ENCODE peak calls at places on chromosomes 11 and 22, in seven cellular contexts. One of them, this sample, is unnamed.

GRCh38 chr11:112300094-112300786 is 39.6 kb upstream of the PLET1 start:
- DNase-seq in H1: no peak
- DNase-seq in HCT116: no peak
- DNase-seq in K562: no peak
- DNase-seq in HepG2: no peak
- DNase-seq in SK-N-SH: no peak
- DNase-seq in GM12878: no peak
- DNase-seq in this sample: no peak

GRCh38 chr22:27988704-27989103 is 69.6 kb upstream of the PITPNB start:
- DNase-seq in GM12878: no peak
- DNase-seq in H1: no peak
- DNase-seq in SK-N-SH: no peak
- DNase-seq in HCT116: no peak
- DNase-seq in K562: no peak
- DNase-seq in HepG2: no peak
- DNase-seq in this sample: no peak

GRCh38 chr22:17334983-17335382 is 34.3 kb upstream of the CECR2 start:
- DNase-seq in H1: no peak
- DNase-seq in SK-N-SH: no peak
- DNase-seq in K562: no peak
- DNase-seq in HepG2: no peak
- DNase-seq in HCT116: no peak
- DNase-seq in GM12878: no peak
- DNase-seq in this sample: no peak

GRCh38 chr11:75244052-75244814 is 3.7 kb downstream of the TPBGL start:
- DNase-seq in HCT116: no peak
- DNase-seq in K562: no peak
- DNase-seq in HepG2: no peak
- DNase-seq in H1: no peak
- DNase-seq in SK-N-SH: peak
- DNase-seq in GM12878: no peak
- DNase-seq in this sample: no peak

GRCh38 chr11:75603791-75604736 is 42.0 kb downstream of the SERPINH1 start:
- DNase-seq in HepG2: no peak
- DNase-seq in K562: no peak
- DNase-seq in GM12878: no peak
- DNase-seq in SK-N-SH: no peak
- DNase-seq in HCT116: no peak
- DNase-seq in H1: no peak
- DNase-seq in this sample: no peak

GRCh38 chr11:119295178-119295577 is 21.8 kb downstream of the MCAM start:
- DNase-seq in SK-N-SH: no peak
- DNase-seq in GM12878: no peak
- DNase-seq in HepG2: no peak
- DNase-seq in K562: no peak
- DNase-seq in HCT116: no peak
- DNase-seq in H1: no peak
- DNase-seq in this sample: no peak

GRCh38 chr22:20741634-20742581 is 32.0 kb upstream of the SERPIND1 start:
- DNase-seq in SK-N-SH: peak
- DNase-seq in H1: no peak
- DNase-seq in K562: peak
- DNase-seq in GM12878: no peak
- DNase-seq in HepG2: peak
- DNase-seq in HCT116: peak
- DNase-seq in this sample: no peak

GRCh38 chr11:2375964-2376551 is 1.1 kb upstream of the CD81 start:
- DNase-seq in HCT116: no peak
- DNase-seq in HepG2: no peak
- DNase-seq in GM12878: no peak
- DNase-seq in K562: no peak
- DNase-seq in SK-N-SH: no peak
- DNase-seq in H1: no peak
- DNase-seq in this sample: no peak

GRCh38 chr11:70247710-70248072 is 22.8 kb upstream of the PPFIA1 start:
- DNase-seq in SK-N-SH: no peak
- DNase-seq in H1: no peak
- DNase-seq in HepG2: no peak
- DNase-seq in HCT116: no peak
- DNase-seq in GM12878: no peak
- DNase-seq in K562: no peak
- DNase-seq in this sample: no peak

GRCh38 chr11:27392278-27392677 is 29.3 kb upstream of the CCDC34 start:
- DNase-seq in GM12878: no peak
- DNase-seq in K562: no peak
- DNase-seq in SK-N-SH: no peak
- DNase-seq in H1: no peak
- DNase-seq in HepG2: no peak
- DNase-seq in HCT116: no peak
- DNase-seq in this sample: no peak

GRCh38 chr11:17403977-17404759 is 15.7 kb upstream of the KCNJ11 start:
- DNase-seq in HepG2: no peak
- DNase-seq in HCT116: no peak
- DNase-seq in K562: no peak
- DNase-seq in SK-N-SH: no peak
- DNase-seq in GM12878: no peak
- DNase-seq in H1: no peak
- DNase-seq in this sample: no peak

GRCh38 chr11:97756571-97757335 is 1264.0 kb upstream of the CNTN5 start:
- DNase-seq in SK-N-SH: no peak
- DNase-seq in HepG2: no peak
- DNase-seq in GM12878: no peak
- DNase-seq in K562: no peak
- DNase-seq in H1: no peak
- DNase-seq in HCT116: no peak
- DNase-seq in this sample: no peak

GRCh38 chr22:23242473-23243001 is 62.2 kb downstream of the BCR start:
- DNase-seq in K562: no peak
- DNase-seq in H1: peak
- DNase-seq in HCT116: no peak
- DNase-seq in HepG2: no peak
- DNase-seq in GM12878: no peak
- DNase-seq in SK-N-SH: no peak
- DNase-seq in this sample: peak

GRCh38 chr11:128506999-128507591 is 80.3 kb downstream of the ETS1 start:
- DNase-seq in GM12878: no peak
- DNase-seq in SK-N-SH: peak
- DNase-seq in K562: no peak
- DNase-seq in H1: no peak
- DNase-seq in HepG2: no peak
- DNase-seq in HCT116: no peak
- DNase-seq in this sample: no peak

GRCh38 chr11:119520966-119521365 is 98.0 kb upstream of the THY1 start:
- DNase-seq in HCT116: no peak
- DNase-seq in H1: no peak
- DNase-seq in GM12878: no peak
- DNase-seq in HepG2: no peak
- DNase-seq in K562: no peak
- DNase-seq in SK-N-SH: no peak
- DNase-seq in this sample: no peak

GRCh38 chr11:130174642-130175041 is 15.1 kb downstream of the ST14 start:
- DNase-seq in H1: no peak
- DNase-seq in HCT116: no peak
- DNase-seq in K562: no peak
- DNase-seq in HepG2: no peak
- DNase-seq in GM12878: no peak
- DNase-seq in SK-N-SH: no peak
- DNase-seq in this sample: no peak

GRCh38 chr11:130171534-130171933 is 12.0 kb downstream of the ST14 start:
- DNase-seq in HepG2: no peak
- DNase-seq in H1: no peak
- DNase-seq in SK-N-SH: no peak
- DNase-seq in GM12878: no peak
- DNase-seq in HCT116: no peak
- DNase-seq in K562: no peak
- DNase-seq in this sample: no peak

GRCh38 chr11:130166457-130166784 is 6.8 kb downstream of the ST14 start:
- DNase-seq in HCT116: peak
- DNase-seq in K562: peak
- DNase-seq in H1: no peak
- DNase-seq in SK-N-SH: peak
- DNase-seq in HepG2: peak
- DNase-seq in GM12878: no peak
- DNase-seq in this sample: no peak

GRCh38 chr11:130168105-130168504 is 8.5 kb downstream of the ST14 start:
- DNase-seq in H1: no peak
- DNase-seq in HepG2: no peak
- DNase-seq in K562: no peak
- DNase-seq in HCT116: no peak
- DNase-seq in SK-N-SH: no peak
- DNase-seq in GM12878: no peak
- DNase-seq in this sample: no peak

DNA sequence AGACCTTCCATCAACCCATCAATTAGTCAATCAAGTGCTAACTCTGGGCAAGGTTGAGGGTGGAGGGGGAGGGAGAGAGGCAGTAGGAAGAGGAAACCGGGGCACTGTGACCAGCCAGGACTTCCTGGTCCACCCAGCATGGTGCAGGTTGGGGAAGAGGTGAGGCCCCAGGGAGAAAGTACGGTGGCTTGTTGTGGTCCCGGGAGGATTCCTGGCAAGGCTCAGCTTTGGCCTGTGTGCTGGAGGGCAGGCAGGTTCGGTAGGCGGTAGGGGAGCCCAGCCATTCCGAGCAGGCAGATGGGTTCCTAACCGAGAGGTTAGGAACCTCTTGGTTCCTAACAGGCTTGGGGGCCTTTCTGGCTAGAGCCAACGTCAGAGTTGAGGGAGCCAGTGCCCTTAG is 10.8 kb downstream of the ST14 start:
- DNase-seq in SK-N-SH: no peak
- DNase-seq in HCT116: no peak
- DNase-seq in K562: no peak
- DNase-seq in GM12878: no peak
- DNase-seq in HepG2: no peak
- DNase-seq in H1: no peak
- DNase-seq in this sample: no peak
- H3K4me3 ChIP-seq in SK-N-SH: no peak
- H3K4me3 ChIP-seq in HCT116: no peak
- H3K4me3 ChIP-seq in K562: no peak
- H3K4me3 ChIP-seq in GM12878: no peak
- H3K4me3 ChIP-seq in HepG2: no peak
- H3K4me3 ChIP-seq in H1: no peak
- H3K4me3 ChIP-seq in this sample: no peak

GRCh38 chr22:44335903-44336803 is 23.4 kb upstream of the SHISAL1 start:
- DNase-seq in H1: no peak
- DNase-seq in GM12878: no peak
- DNase-seq in HCT116: no peak
- DNase-seq in SK-N-SH: no peak
- DNase-seq in HepG2: no peak
- DNase-seq in K562: no peak
- DNase-seq in this sample: no peak

GRCh38 chr22:44336962-44337657 is 24.4 kb upstream of the SHISAL1 start:
- DNase-seq in GM12878: no peak
- DNase-seq in SK-N-SH: no peak
- DNase-seq in HCT116: no peak
- DNase-seq in H1: no peak
- DNase-seq in K562: no peak
- DNase-seq in HepG2: no peak
- DNase-seq in this sample: no peak

GRCh38 chr22:44338906-44339305 is 26.2 kb upstream of the SHISAL1 start:
- DNase-seq in H1: no peak
- DNase-seq in SK-N-SH: no peak
- DNase-seq in HCT116: no peak
- DNase-seq in GM12878: no peak
- DNase-seq in K562: no peak
- DNase-seq in HepG2: no peak
- DNase-seq in this sample: no peak

GRCh38 chr22:44338183-44338812 is 25.5 kb upstream of the SHISAL1 start:
- DNase-seq in GM12878: no peak
- DNase-seq in HCT116: no peak
- DNase-seq in HepG2: no peak
- DNase-seq in H1: no peak
- DNase-seq in SK-N-SH: no peak
- DNase-seq in K562: no peak
- DNase-seq in this sample: no peak

GRCh38 chr22:44337658-44338004 is 24.9 kb upstream of the SHISAL1 start:
- DNase-seq in H1: no peak
- DNase-seq in HCT116: no peak
- DNase-seq in GM12878: no peak
- DNase-seq in SK-N-SH: no peak
- DNase-seq in HepG2: no peak
- DNase-seq in K562: peak
- DNase-seq in this sample: no peak
- H3K9ac ChIP-seq in H1: no peak
- H3K9ac ChIP-seq in HCT116: no peak
- H3K9ac ChIP-seq in GM12878: no peak
- H3K9ac ChIP-seq in SK-N-SH: no peak
- H3K9ac ChIP-seq in HepG2: no peak
- H3K9ac ChIP-seq in K562: no peak
- H3K9ac ChIP-seq in this sample: no peak

GRCh38 chr11:65639623-65640482 is 2.0 kb downstream of the SIPA1 start:
- DNase-seq in H1: no peak
- DNase-seq in HepG2: no peak
- DNase-seq in K562: no peak
- DNase-seq in SK-N-SH: no peak
- DNase-seq in GM12878: peak
- DNase-seq in HCT116: no peak
- DNase-seq in this sample: no peak

GRCh38 chr11:65637794-65638317 is at the start of gene SIPA1:
- DNase-seq in K562: peak
- DNase-seq in H1: peak
- DNase-seq in HepG2: peak
- DNase-seq in HCT116: peak
- DNase-seq in GM12878: no peak
- DNase-seq in SK-N-SH: peak
- DNase-seq in this sample: peak

GRCh38 chr11:65641233-65642013 is 3.5 kb downstream of the SIPA1 start:
- DNase-seq in GM12878: no peak
- DNase-seq in HCT116: no peak
- DNase-seq in K562: no peak
- DNase-seq in HepG2: no peak
- DNase-seq in SK-N-SH: no peak
- DNase-seq in H1: no peak
- DNase-seq in this sample: no peak

GRCh38 chr11:65642014-65642671 is 4.2 kb downstream of the SIPA1 start:
- DNase-seq in HCT116: no peak
- DNase-seq in HepG2: no peak
- DNase-seq in GM12878: no peak
- DNase-seq in K562: peak
- DNase-seq in H1: no peak
- DNase-seq in SK-N-SH: no peak
- DNase-seq in this sample: no peak

GRCh38 chr11:65640483-65641207 is 2.7 kb downstream of the SIPA1 start:
- DNase-seq in H1: no peak
- DNase-seq in GM12878: no peak
- DNase-seq in SK-N-SH: no peak
- DNase-seq in HCT116: no peak
- DNase-seq in HepG2: no peak
- DNase-seq in K562: no peak
- DNase-seq in this sample: no peak
- TF ChIP-seq YY1 in H1: no peak
- TF ChIP-seq YY1 in GM12878: no peak
- TF ChIP-seq YY1 in SK-N-SH: no peak
- TF ChIP-seq YY1 in HCT116: no peak
- TF ChIP-seq YY1 in HepG2: no peak
- TF ChIP-seq YY1 in K562: no peak
- TF ChIP-seq YY1 in this sample: no peak

DNA sequence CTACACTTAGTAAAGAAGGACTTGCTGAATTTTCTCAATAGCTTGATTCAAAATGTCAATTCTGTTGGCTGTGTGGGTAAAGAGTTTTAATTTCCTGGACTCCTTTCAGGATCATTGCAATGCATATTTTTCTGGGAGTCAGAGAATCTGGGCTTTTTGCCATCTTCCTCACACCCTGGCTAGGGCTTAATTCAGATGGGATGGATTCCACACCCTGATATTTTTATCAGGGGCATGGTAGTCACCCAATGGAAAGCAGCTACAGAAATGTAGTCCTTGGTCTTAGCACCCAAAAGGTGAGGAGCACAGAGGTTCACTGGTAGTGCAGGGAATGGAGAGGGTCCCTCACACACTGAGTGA is 79.3 kb downstream of the SGSM3 start:
- DNase-seq in H1: no peak
- DNase-seq in SK-N-SH: no peak
- DNase-seq in GM12878: no peak
- DNase-seq in HCT116: no peak
- DNase-seq in HepG2: no peak
- DNase-seq in K562: no peak
- DNase-seq in this sample: no peak
- H3K4me3 ChIP-seq in H1: no peak
- H3K4me3 ChIP-seq in SK-N-SH: no peak
- H3K4me3 ChIP-seq in GM12878: no peak
- H3K4me3 ChIP-seq in HCT116: no peak
- H3K4me3 ChIP-seq in HepG2: no peak
- H3K4me3 ChIP-seq in K562: no peak
- H3K4me3 ChIP-seq in this sample: no peak